ENCODE peak calls at places on chromosomes 12 and 14, in seven cellular contexts. One of them, this sample, is unnamed.

GRCh38 chr12:6946033-6946919 is 2.5 kb downstream of the C12orf57 start:
- DNase-seq in T-helper 22 cell: peak; percentile 75
- DNase-seq in Kasumi-1: no peak
- DNase-seq in nephron progenitor cell: peak; percentile 85
- DNase-seq in heart left ventricle: no peak
- DNase-seq in fibroblast of mammary gland: no peak
- DNase-seq in CD4-positive, alpha-beta memory T cell: peak; percentile 66
- DNase-seq in this sample: peak; percentile 99

GRCh38 chr12:62910549-62911169 is 24.3 kb downstream of the PPM1H start:
- DNase-seq in T-helper 22 cell: no peak
- DNase-seq in Kasumi-1: no peak
- DNase-seq in nephron progenitor cell: no peak
- DNase-seq in heart left ventricle: no peak
- DNase-seq in fibroblast of mammary gland: no peak
- DNase-seq in CD4-positive, alpha-beta memory T cell: no peak
- DNase-seq in this sample: no peak

GRCh38 chr14:49861923-49862673 is 9.5 kb upstream of the NEMF start:
- DNase-seq in T-helper 22 cell: peak; percentile 62
- DNase-seq in Kasumi-1: peak; percentile 83
- DNase-seq in nephron progenitor cell: peak; percentile 83
- DNase-seq in heart left ventricle: peak; percentile 86
- DNase-seq in fibroblast of mammary gland: peak; percentile 88
- DNase-seq in CD4-positive, alpha-beta memory T cell: peak; percentile 91
- DNase-seq in this sample: peak; percentile 85

GRCh38 chr14:95494456-95494855 is 22.0 kb downstream of the SYNE3 start:
- DNase-seq in T-helper 22 cell: no peak
- DNase-seq in Kasumi-1: no peak
- DNase-seq in nephron progenitor cell: no peak
- DNase-seq in heart left ventricle: no peak
- DNase-seq in fibroblast of mammary gland: no peak
- DNase-seq in CD4-positive, alpha-beta memory T cell: no peak
- DNase-seq in this sample: no peak

GRCh38 chr14:91048256-91048655 is 12.2 kb downstream of the RPS6KA5 start:
- DNase-seq in T-helper 22 cell: no peak
- DNase-seq in Kasumi-1: peak; percentile 53
- DNase-seq in nephron progenitor cell: no peak
- DNase-seq in heart left ventricle: no peak
- DNase-seq in fibroblast of mammary gland: no peak
- DNase-seq in CD4-positive, alpha-beta memory T cell: no peak
- DNase-seq in this sample: no peak

GRCh38 chr14:72863216-72864006 is 30.5 kb downstream of the DPF3 start:
- DNase-seq in T-helper 22 cell: no peak
- DNase-seq in Kasumi-1: no peak
- DNase-seq in nephron progenitor cell: no peak
- DNase-seq in heart left ventricle: no peak
- DNase-seq in fibroblast of mammary gland: peak; percentile 47
- DNase-seq in CD4-positive, alpha-beta memory T cell: no peak
- DNase-seq in this sample: no peak

GRCh38 chr14:104551851-104552737 is 27.5 kb upstream of the C14orf180 start:
- DNase-seq in T-helper 22 cell: no peak
- DNase-seq in Kasumi-1: no peak
- DNase-seq in nephron progenitor cell: no peak
- DNase-seq in heart left ventricle: peak; percentile 16
- DNase-seq in fibroblast of mammary gland: no peak
- DNase-seq in CD4-positive, alpha-beta memory T cell: no peak
- DNase-seq in this sample: peak; percentile 5

GRCh38 chr14:34930591-34931069 is 52.2 kb upstream of the SRP54 start:
- DNase-seq in T-helper 22 cell: peak; percentile 3
- DNase-seq in Kasumi-1: no peak
- DNase-seq in nephron progenitor cell: no peak
- DNase-seq in heart left ventricle: no peak
- DNase-seq in fibroblast of mammary gland: no peak
- DNase-seq in CD4-positive, alpha-beta memory T cell: peak; percentile 64
- DNase-seq in this sample: no peak

GRCh38 chr12:109586385-109587296 is 13.0 kb downstream of the MVK start:
- DNase-seq in T-helper 22 cell: no peak
- DNase-seq in Kasumi-1: no peak
- DNase-seq in nephron progenitor cell: no peak
- DNase-seq in heart left ventricle: no peak
- DNase-seq in fibroblast of mammary gland: no peak
- DNase-seq in CD4-positive, alpha-beta memory T cell: no peak
- DNase-seq in this sample: no peak

GRCh38 chr12:115417610-115418009 is 733.6 kb upstream of the TBX3 start:
- DNase-seq in T-helper 22 cell: no peak
- DNase-seq in Kasumi-1: no peak
- DNase-seq in nephron progenitor cell: no peak
- DNase-seq in heart left ventricle: no peak
- DNase-seq in fibroblast of mammary gland: no peak
- DNase-seq in CD4-positive, alpha-beta memory T cell: no peak
- DNase-seq in this sample: no peak